ENCODE peak calls at places on chromosomes 12 and 14, in five cellular contexts. X is iris pigment epithelial cell; V is stimulated activated CD4-positive, alpha-beta T cell treated with anti-CD3 and anti-CD28 coated beads, Interleukin-2, amount 100 ng/mL, for 48 hours; Y is fibroblast of pulmonary artery; K is fibroblast of gingiva. R is an unnamed sample.

GRCh38 chr12:89907659-89908058 is 199.0 kb upstream of the ATP2B1 start:
- DNase-seq in X (no peak), V (no peak), Y (no peak), K (no peak), R (no peak)

GRCh38 chr14:34496679-34497513 is 34.9 kb upstream of the SPTSSA start:
- DNase-seq in X (peak; percentile 100), V (no peak), Y (peak; percentile 99), K (peak; percentile 99), R (peak; percentile 95)

GRCh38 chr12:1591029-1591428 is 3.4 kb downstream of the FBXL14 start:
- DNase-seq in X (peak; percentile 58), V (no peak), Y (peak; percentile 50), K (no peak), R (peak; percentile 56)

GRCh38 chr12:105385141-105385540 is 54.6 kb downstream of the C12orf75 start:
- DNase-seq in X (peak; percentile 80), V (no peak), Y (peak; percentile 13), K (no peak), R (peak; percentile 79)

GRCh38 chr12:615620-616019 is 47.6 kb downstream of the NINJ2 start:
- DNase-seq in X (no peak), V (no peak), Y (peak; percentile 25), K (no peak), R (no peak)

GRCh38 chr14:36717363-36717762 is 55.7 kb downstream of the PAX9 start:
- DNase-seq in X (no peak), V (no peak), Y (no peak), K (no peak), R (no peak)

GRCh38 chr14:41873379-41874034 is 266.8 kb downstream of the LRFN5 start:
- DNase-seq in X (peak; percentile 48), V (no peak), Y (peak; percentile 78), K (peak; percentile 62), R (peak; percentile 65)

GRCh38 chr14:30874999-30875787 is 834 bp downstream of the COCH start:
- DNase-seq in X (no peak), V (no peak), Y (no peak), K (no peak), R (no peak)

GRCh38 chr14:74575936-74576335 is 36.1 kb downstream of the LTBP2 start:
- DNase-seq in X (no peak), V (no peak), Y (no peak), K (no peak), R (no peak)

GRCh38 chr12:110581951-110582285 is 1.2 kb downstream of the PPTC7 start:
- DNase-seq in X (no peak), V (no peak), Y (no peak), K (no peak), R (no peak)

GRCh38 chr12:5621329-5621728 is 189.4 kb downstream of the NTF3 start:
- DNase-seq in X (no peak), V (no peak), Y (no peak), K (no peak), R (no peak)

GRCh38 chr12:38919191-38919590 is 13.8 kb upstream of the CPNE8 start:
- DNase-seq in X (no peak), V (no peak), Y (no peak), K (peak; percentile 13), R (no peak)

GRCh38 chr12:53514626-53515290 is 7.5 kb upstream of the NPFF start:
- DNase-seq in X (no peak), V (no peak), Y (no peak), K (no peak), R (no peak)

GRCh38 chr12:67661311-67662011 is 12.9 kb downstream of the DYRK2 start:
- DNase-seq in X (peak; percentile 80), V (no peak), Y (no peak), K (peak; percentile 76), R (peak; percentile 67)

R was measured in adipocyte.